ENCODE peak calls at places on chromosomes 13 and 19, in nine cellular contexts. E, I, Y, F, W, G, H, R and S are unnamed samples.

GRCh38 chr19:49125025-49125731 is 5.8 kb downstream of the PPFIA3 start:
- DNase-seq in H (no peak), I (no peak), Y (no peak), E (no peak), R (no peak), F (no peak), W (no peak), G (no peak), S (no peak)

GRCh38 chr19:4352701-4353121 is 9.3 kb downstream of the MPND start:
- DNase-seq in G (peak; percentile 79), F (no peak), R (peak; percentile 81), E (no peak), W (peak; percentile 58), Y (no peak), I (peak; percentile 65), H (no peak), S (peak; percentile 30)

GRCh38 chr13:75426421-75426820 is 55.5 kb downstream of the TBC1D4 start:
- DNase-seq in Y (no peak), F (no peak), G (no peak), R (no peak), H (no peak), I (no peak), W (no peak), E (no peak), S (no peak)

GRCh38 chr19:917323-918151 is at the start of gene KISS1R:
- DNase-seq in E (no peak), G (peak; percentile 12), W (peak; percentile 39), R (peak; percentile 29), F (no peak), Y (no peak), I (peak; percentile 73), H (no peak), S (no peak)

GRCh38 chr19:6654347-6655310 is 15.3 kb downstream of the TNFSF14 start:
- DNase-seq in F (no peak), R (no peak), G (no peak), W (peak; percentile 68), E (no peak), I (no peak), H (no peak), Y (no peak), S (no peak)

GRCh38 chr13:49527123-49527522 is 31.4 kb downstream of the PHF11 start:
- DNase-seq in E (no peak), W (no peak), R (peak; percentile 3), H (no peak), F (peak; percentile 45), I (no peak), Y (no peak), G (no peak), S (no peak)

GRCh38 chr13:35470671-35471465 is 5.6 kb downstream of the MAB21L1 start:
- DNase-seq in G (peak; percentile 53), F (peak; percentile 37), Y (no peak), I (peak; percentile 23), R (peak; percentile 39), W (no peak), H (peak; percentile 51), E (no peak), S (no peak)

GRCh38 chr13:87122551-87122950 is 548.6 kb upstream of the SLITRK5 start:
- DNase-seq in R (no peak), G (peak; percentile 15), W (no peak), Y (no peak), H (no peak), F (no peak), E (no peak), I (no peak), S (no peak)

GRCh38 chr19:6765738-6766356 is 1.4 kb downstream of the SH2D3A start:
- DNase-seq in R (no peak), W (no peak), G (no peak), I (peak; percentile 63), H (no peak), F (no peak), Y (no peak), E (no peak), S (no peak)